ENCODE peak calls at places on chromosomes 7 and 10, in six cellular contexts. H, F, S, P, M and L are unnamed samples.

GRCh38 chr10:110783509-110784103 is 88.1 kb upstream of the PDCD4 start:
- DNase-seq in H (no peak), F (no peak), S (no peak), P (no peak), M (no peak), L (no peak)

GRCh38 chr10:79102056-79102874 is 33.5 kb downstream of the ZMIZ1 start:
- DNase-seq in H (peak; percentile 67), F (no peak), S (peak; percentile 89), P (peak; percentile 52), M (peak; percentile 37), L (peak; percentile 77)

GRCh38 chr10:117830832-117831231 is 215.9 kb downstream of the RAB11FIP2 start:
- DNase-seq in H (no peak), F (no peak), S (no peak), P (no peak), M (no peak), L (no peak)

GRCh38 chr10:110209399-110209925 is 2.1 kb downstream of the MXI1 start:
- DNase-seq in H (peak; percentile 77), F (peak; percentile 74), S (peak; percentile 91), P (no peak), M (peak; percentile 48), L (peak; percentile 69)

GRCh38 chr10:116080553-116080952 is 192.5 kb downstream of the GFRA1 start:
- DNase-seq in H (no peak), F (no peak), S (no peak), P (no peak), M (no peak), L (peak; percentile 21)

GRCh38 chr7:117259626-117260025 is 63.2 kb downstream of the WNT2 start:
- DNase-seq in H (no peak), F (no peak), S (no peak), P (no peak), M (no peak), L (no peak)

GRCh38 chr10:111996103-111996502 is 187.5 kb downstream of the GPAM start:
- DNase-seq in H (no peak), F (no peak), S (no peak), P (no peak), M (no peak), L (no peak)

GRCh38 chr10:72449842-72450495 is 95.2 kb upstream of the DNAJB12 start:
- DNase-seq in H (peak; percentile 25), F (no peak), S (no peak), P (no peak), M (peak; percentile 60), L (no peak)

GRCh38 chr10:103193107-103193819 is at the start of gene NT5C2:
- DNase-seq in H (peak; percentile 92), F (peak; percentile 93), S (peak; percentile 95), P (peak; percentile 59), M (peak; percentile 79), L (peak; percentile 57)
- H3K4me3 ChIP-seq in H (peak within 1 kb of the TSS; percentile 62), F (peak within 1 kb of the TSS; percentile 88), S (peak within 1 kb of the TSS; percentile 93), P (peak within 1 kb of the TSS; percentile 87), M (peak within 1 kb of the TSS; percentile 99), L (peak within 1 kb of the TSS; percentile 87)

GRCh38 chr7:34451183-34451582 is 206.8 kb upstream of the NPSR1 start:
- DNase-seq in H (no peak), F (no peak), S (no peak), P (no peak), M (no peak), L (no peak)

GRCh38 chr7:34452363-34452762 is 205.7 kb upstream of the NPSR1 start:
- DNase-seq in H (no peak), F (no peak), S (no peak), P (no peak), M (no peak), L (no peak)

GRCh38 chr7:34449765-34450164 is 208.3 kb upstream of the NPSR1 start:
- DNase-seq in H (no peak), F (no peak), S (no peak), P (no peak), M (no peak), L (no peak)

GRCh38 chr7:34453150-34453549 is 204.9 kb upstream of the NPSR1 start:
- DNase-seq in H (no peak), F (no peak), S (no peak), P (no peak), M (no peak), L (no peak)

DNA sequence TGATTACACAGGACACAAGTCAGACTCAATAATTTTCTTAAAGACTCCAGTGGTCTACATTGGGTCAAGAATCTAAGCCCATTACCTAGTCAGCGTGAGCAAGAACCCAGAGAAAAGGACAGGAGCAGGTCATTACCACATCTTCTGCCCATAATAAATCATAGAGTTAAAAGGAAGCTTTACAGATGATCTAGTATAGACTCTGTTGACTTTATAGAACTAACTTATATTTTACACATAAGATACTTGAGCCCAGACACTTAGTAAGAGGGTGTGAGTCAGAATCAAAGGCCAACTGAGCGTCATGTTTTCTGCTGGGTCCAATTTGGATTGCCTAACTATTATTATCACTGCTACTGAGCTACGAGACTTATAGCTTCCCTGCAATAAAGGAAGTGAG is 206.1 kb upstream of the NPSR1 start:
- DNase-seq in H (peak; percentile 33), F (no peak), S (no peak), P (no peak), M (no peak), L (no peak)
- H3K4me1 ChIP-seq in H (no peaks in the 10 kb centered on the region), F (no peaks in the 10 kb centered on the region), S (no peaks in the 10 kb centered on the region), P (no peaks in the 10 kb centered on the region), M (no peaks in the 10 kb centered on the region), L (no peaks in the 10 kb centered on the region)

DNA sequence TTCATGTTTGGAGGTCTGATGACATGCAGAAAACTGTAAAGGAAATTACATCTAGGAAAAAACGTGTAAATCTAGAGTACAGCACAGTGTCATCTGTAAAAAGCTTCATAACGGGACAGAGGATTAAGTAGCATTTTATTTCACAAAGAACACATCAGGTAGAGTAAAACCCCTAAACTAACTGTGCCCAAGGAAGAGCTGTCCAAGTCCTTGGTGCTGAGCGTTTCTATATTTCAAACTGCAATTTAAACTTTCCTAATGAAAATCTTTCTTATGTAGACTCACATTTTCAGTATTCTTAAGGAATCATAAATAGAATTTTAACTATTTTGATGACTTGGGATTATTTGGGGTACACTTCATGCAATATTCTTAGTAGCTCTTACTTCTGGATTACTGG is 646.2 kb downstream of the IPMK start:
- DNase-seq in H (no peak), F (no peak), S (no peak), P (no peak), M (no peak), L (no peak)
- H3K4me3 ChIP-seq in H (no peak overlapping the region), F (no peak overlapping the region), S (no peak overlapping the region), P (no peak overlapping the region), M (no peak overlapping the region), L (no peak overlapping the region)

GRCh38 chr10:77875730-77876129 is 50.8 kb downstream of the DLG5 start:
- DNase-seq in H (no peak), F (no peak), S (no peak), P (no peak), M (no peak), L (no peak)
- H3K4me1 ChIP-seq in H (peaks cover 32% of the 10 kb centered on the region), F (peaks cover 33% of the 10 kb centered on the region), S (no peaks in the 10 kb centered on the region), P (peaks cover 21% of the 10 kb centered on the region), M (peaks cover 14% of the 10 kb centered on the region), L (peaks cover 25% of the 10 kb centered on the region)